ENCODE peak calls at places on chromosomes 6 and 20, in nine cellular contexts. One of them, this sample, is unnamed.

GRCh38 chr6:12474167-12475140 is 184.3 kb downstream of the EDN1 start:
- DNase-seq in neural progenitor cell: no peak
- DNase-seq in stimulated activated CD8-positive, alpha-beta memory T cell treated with anti-CD3 and anti-CD28 coated beads, Interleukin-4, amount 100 ng/mL, for 48 hours: no peak
- DNase-seq in activated naive CD4-positive, alpha-beta T cell: no peak
- DNase-seq in Karpas-422: no peak
- DNase-seq in kidney epithelial cell: no peak
- DNase-seq in progenitor cell of endocrine pancreas: no peak
- DNase-seq in choroid plexus epithelial cell: no peak
- DNase-seq in IMR-90: no peak
- DNase-seq in this sample: no peak

GRCh38 chr6:11586574-11586973 is 49.0 kb downstream of the TMEM170B start:
- DNase-seq in neural progenitor cell: peak; percentile 21
- DNase-seq in stimulated activated CD8-positive, alpha-beta memory T cell treated with anti-CD3 and anti-CD28 coated beads, Interleukin-4, amount 100 ng/mL, for 48 hours: no peak
- DNase-seq in activated naive CD4-positive, alpha-beta T cell: no peak
- DNase-seq in Karpas-422: no peak
- DNase-seq in kidney epithelial cell: peak; percentile 61
- DNase-seq in progenitor cell of endocrine pancreas: no peak
- DNase-seq in choroid plexus epithelial cell: peak; percentile 91
- DNase-seq in IMR-90: peak; percentile 94
- DNase-seq in this sample: no peak

GRCh38 chr6:92541457-92542060 is 877.8 kb downstream of the EPHA7 start:
- DNase-seq in neural progenitor cell: no peak
- DNase-seq in stimulated activated CD8-positive, alpha-beta memory T cell treated with anti-CD3 and anti-CD28 coated beads, Interleukin-4, amount 100 ng/mL, for 48 hours: no peak
- DNase-seq in activated naive CD4-positive, alpha-beta T cell: no peak
- DNase-seq in Karpas-422: no peak
- DNase-seq in kidney epithelial cell: peak; percentile 42
- DNase-seq in progenitor cell of endocrine pancreas: no peak
- DNase-seq in choroid plexus epithelial cell: peak; percentile 4
- DNase-seq in IMR-90: no peak
- DNase-seq in this sample: no peak

GRCh38 chr20:20333866-20334265 is 34.0 kb upstream of the INSM1 start:
- DNase-seq in neural progenitor cell: no peak
- DNase-seq in stimulated activated CD8-positive, alpha-beta memory T cell treated with anti-CD3 and anti-CD28 coated beads, Interleukin-4, amount 100 ng/mL, for 48 hours: no peak
- DNase-seq in activated naive CD4-positive, alpha-beta T cell: no peak
- DNase-seq in Karpas-422: peak; percentile 70
- DNase-seq in kidney epithelial cell: no peak
- DNase-seq in progenitor cell of endocrine pancreas: no peak
- DNase-seq in choroid plexus epithelial cell: no peak
- DNase-seq in IMR-90: no peak
- DNase-seq in this sample: no peak

GRCh38 chr6:39231844-39232243 is 2.6 kb upstream of the KCNK5 start:
- DNase-seq in neural progenitor cell: no peak
- DNase-seq in stimulated activated CD8-positive, alpha-beta memory T cell treated with anti-CD3 and anti-CD28 coated beads, Interleukin-4, amount 100 ng/mL, for 48 hours: no peak
- DNase-seq in activated naive CD4-positive, alpha-beta T cell: no peak
- DNase-seq in Karpas-422: no peak
- DNase-seq in kidney epithelial cell: no peak
- DNase-seq in progenitor cell of endocrine pancreas: no peak
- DNase-seq in choroid plexus epithelial cell: no peak
- DNase-seq in IMR-90: no peak
- DNase-seq in this sample: no peak

GRCh38 chr6:33104893-33105292 is 29.1 kb downstream of the HLA-DPB1 start:
- DNase-seq in neural progenitor cell: no peak
- DNase-seq in stimulated activated CD8-positive, alpha-beta memory T cell treated with anti-CD3 and anti-CD28 coated beads, Interleukin-4, amount 100 ng/mL, for 48 hours: no peak
- DNase-seq in activated naive CD4-positive, alpha-beta T cell: no peak
- DNase-seq in Karpas-422: no peak
- DNase-seq in kidney epithelial cell: no peak
- DNase-seq in progenitor cell of endocrine pancreas: no peak
- DNase-seq in choroid plexus epithelial cell: no peak
- DNase-seq in IMR-90: no peak
- DNase-seq in this sample: no peak

GRCh38 chr20:48722002-48722731 is 105.6 kb downstream of the PREX1 start:
- DNase-seq in neural progenitor cell: no peak
- DNase-seq in stimulated activated CD8-positive, alpha-beta memory T cell treated with anti-CD3 and anti-CD28 coated beads, Interleukin-4, amount 100 ng/mL, for 48 hours: no peak
- DNase-seq in activated naive CD4-positive, alpha-beta T cell: no peak
- DNase-seq in Karpas-422: no peak
- DNase-seq in kidney epithelial cell: peak; percentile 28
- DNase-seq in progenitor cell of endocrine pancreas: no peak
- DNase-seq in choroid plexus epithelial cell: peak; percentile 87
- DNase-seq in IMR-90: peak; percentile 32
- DNase-seq in this sample: no peak

GRCh38 chr6:39521826-39522377 is 199.4 kb upstream of the KCNK16 start:
- DNase-seq in neural progenitor cell: no peak
- DNase-seq in stimulated activated CD8-positive, alpha-beta memory T cell treated with anti-CD3 and anti-CD28 coated beads, Interleukin-4, amount 100 ng/mL, for 48 hours: no peak
- DNase-seq in activated naive CD4-positive, alpha-beta T cell: no peak
- DNase-seq in Karpas-422: no peak
- DNase-seq in kidney epithelial cell: no peak
- DNase-seq in progenitor cell of endocrine pancreas: no peak
- DNase-seq in choroid plexus epithelial cell: no peak
- DNase-seq in IMR-90: no peak
- DNase-seq in this sample: no peak

GRCh38 chr6:3335169-3335568 is 76.4 kb downstream of the PSMG4 start:
- DNase-seq in neural progenitor cell: no peak
- DNase-seq in stimulated activated CD8-positive, alpha-beta memory T cell treated with anti-CD3 and anti-CD28 coated beads, Interleukin-4, amount 100 ng/mL, for 48 hours: no peak
- DNase-seq in activated naive CD4-positive, alpha-beta T cell: no peak
- DNase-seq in Karpas-422: no peak
- DNase-seq in kidney epithelial cell: no peak
- DNase-seq in progenitor cell of endocrine pancreas: no peak
- DNase-seq in choroid plexus epithelial cell: no peak
- DNase-seq in IMR-90: no peak
- DNase-seq in this sample: no peak

GRCh38 chr6:80547827-80548226 is 441.4 kb downstream of the BCKDHB start:
- DNase-seq in neural progenitor cell: no peak
- DNase-seq in stimulated activated CD8-positive, alpha-beta memory T cell treated with anti-CD3 and anti-CD28 coated beads, Interleukin-4, amount 100 ng/mL, for 48 hours: no peak
- DNase-seq in activated naive CD4-positive, alpha-beta T cell: no peak
- DNase-seq in Karpas-422: no peak
- DNase-seq in kidney epithelial cell: peak; percentile 44
- DNase-seq in progenitor cell of endocrine pancreas: no peak
- DNase-seq in choroid plexus epithelial cell: peak; percentile 90
- DNase-seq in IMR-90: peak; percentile 94
- DNase-seq in this sample: no peak

GRCh38 chr20:32036716-32037355 is 15.2 kb upstream of the HCK start:
- DNase-seq in neural progenitor cell: no peak
- DNase-seq in stimulated activated CD8-positive, alpha-beta memory T cell treated with anti-CD3 and anti-CD28 coated beads, Interleukin-4, amount 100 ng/mL, for 48 hours: no peak
- DNase-seq in activated naive CD4-positive, alpha-beta T cell: no peak
- DNase-seq in Karpas-422: peak; percentile 71
- DNase-seq in kidney epithelial cell: no peak
- DNase-seq in progenitor cell of endocrine pancreas: no peak
- DNase-seq in choroid plexus epithelial cell: peak; percentile 34
- DNase-seq in IMR-90: peak; percentile 47
- DNase-seq in this sample: no peak

GRCh38 chr6:161890133-161890833 is 616.4 kb upstream of the AGPAT4 start:
- DNase-seq in neural progenitor cell: no peak
- DNase-seq in stimulated activated CD8-positive, alpha-beta memory T cell treated with anti-CD3 and anti-CD28 coated beads, Interleukin-4, amount 100 ng/mL, for 48 hours: no peak
- DNase-seq in activated naive CD4-positive, alpha-beta T cell: no peak
- DNase-seq in Karpas-422: no peak
- DNase-seq in kidney epithelial cell: no peak
- DNase-seq in progenitor cell of endocrine pancreas: no peak
- DNase-seq in choroid plexus epithelial cell: no peak
- DNase-seq in IMR-90: no peak
- DNase-seq in this sample: no peak

GRCh38 chr6:15504040-15504491 is 158.8 kb downstream of the DTNBP1 start:
- DNase-seq in neural progenitor cell: peak; percentile 25
- DNase-seq in stimulated activated CD8-positive, alpha-beta memory T cell treated with anti-CD3 and anti-CD28 coated beads, Interleukin-4, amount 100 ng/mL, for 48 hours: no peak
- DNase-seq in activated naive CD4-positive, alpha-beta T cell: no peak
- DNase-seq in Karpas-422: no peak
- DNase-seq in kidney epithelial cell: no peak
- DNase-seq in progenitor cell of endocrine pancreas: no peak
- DNase-seq in choroid plexus epithelial cell: peak; percentile 72
- DNase-seq in IMR-90: no peak
- DNase-seq in this sample: no peak

GRCh38 chr20:57282691-57283361 is 16.4 kb upstream of the BMP7 start:
- DNase-seq in neural progenitor cell: peak; percentile 66
- DNase-seq in stimulated activated CD8-positive, alpha-beta memory T cell treated with anti-CD3 and anti-CD28 coated beads, Interleukin-4, amount 100 ng/mL, for 48 hours: no peak
- DNase-seq in activated naive CD4-positive, alpha-beta T cell: no peak
- DNase-seq in Karpas-422: no peak
- DNase-seq in kidney epithelial cell: no peak
- DNase-seq in progenitor cell of endocrine pancreas: no peak
- DNase-seq in choroid plexus epithelial cell: no peak
- DNase-seq in IMR-90: no peak
- DNase-seq in this sample: peak; percentile 38

GRCh38 chr6:85449388-85449817 is 480 bp upstream of the NT5E start:
- DNase-seq in neural progenitor cell: peak; percentile 56
- DNase-seq in stimulated activated CD8-positive, alpha-beta memory T cell treated with anti-CD3 and anti-CD28 coated beads, Interleukin-4, amount 100 ng/mL, for 48 hours: peak; percentile 69
- DNase-seq in activated naive CD4-positive, alpha-beta T cell: no peak
- DNase-seq in Karpas-422: no peak
- DNase-seq in kidney epithelial cell: no peak
- DNase-seq in progenitor cell of endocrine pancreas: no peak
- DNase-seq in choroid plexus epithelial cell: peak; percentile 89
- DNase-seq in IMR-90: peak; percentile 85
- DNase-seq in this sample: peak; percentile 18

GRCh38 chr20:3673551-3674070 is 8.2 kb downstream of the ADAM33 start:
- DNase-seq in neural progenitor cell: no peak
- DNase-seq in stimulated activated CD8-positive, alpha-beta memory T cell treated with anti-CD3 and anti-CD28 coated beads, Interleukin-4, amount 100 ng/mL, for 48 hours: no peak
- DNase-seq in activated naive CD4-positive, alpha-beta T cell: no peak
- DNase-seq in Karpas-422: no peak
- DNase-seq in kidney epithelial cell: no peak
- DNase-seq in progenitor cell of endocrine pancreas: no peak
- DNase-seq in choroid plexus epithelial cell: no peak
- DNase-seq in IMR-90: no peak
- DNase-seq in this sample: no peak

GRCh38 chr6:121436172-121436965 is 923 bp downstream of the GJA1 start:
- DNase-seq in neural progenitor cell: peak; percentile 11
- DNase-seq in stimulated activated CD8-positive, alpha-beta memory T cell treated with anti-CD3 and anti-CD28 coated beads, Interleukin-4, amount 100 ng/mL, for 48 hours: no peak
- DNase-seq in activated naive CD4-positive, alpha-beta T cell: no peak
- DNase-seq in Karpas-422: no peak
- DNase-seq in kidney epithelial cell: no peak
- DNase-seq in progenitor cell of endocrine pancreas: no peak
- DNase-seq in choroid plexus epithelial cell: no peak
- DNase-seq in IMR-90: no peak
- DNase-seq in this sample: no peak

GRCh38 chr6:168451805-168452204 is 10.8 kb downstream of the SMOC2 start:
- DNase-seq in neural progenitor cell: peak; percentile 50
- DNase-seq in stimulated activated CD8-positive, alpha-beta memory T cell treated with anti-CD3 and anti-CD28 coated beads, Interleukin-4, amount 100 ng/mL, for 48 hours: no peak
- DNase-seq in activated naive CD4-positive, alpha-beta T cell: no peak
- DNase-seq in Karpas-422: peak; percentile 38
- DNase-seq in kidney epithelial cell: no peak
- DNase-seq in progenitor cell of endocrine pancreas: no peak
- DNase-seq in choroid plexus epithelial cell: no peak
- DNase-seq in IMR-90: no peak
- DNase-seq in this sample: no peak

GRCh38 chr6:69233195-69233524 is 563.6 kb downstream of the LMBRD1 start:
- DNase-seq in neural progenitor cell: peak; percentile 42
- DNase-seq in stimulated activated CD8-positive, alpha-beta memory T cell treated with anti-CD3 and anti-CD28 coated beads, Interleukin-4, amount 100 ng/mL, for 48 hours: no peak
- DNase-seq in activated naive CD4-positive, alpha-beta T cell: no peak
- DNase-seq in Karpas-422: no peak
- DNase-seq in kidney epithelial cell: no peak
- DNase-seq in progenitor cell of endocrine pancreas: no peak
- DNase-seq in choroid plexus epithelial cell: no peak
- DNase-seq in IMR-90: no peak
- DNase-seq in this sample: no peak

GRCh38 chr6:168037856-168038255 is 40.4 kb downstream of the KIF25 start:
- DNase-seq in neural progenitor cell: no peak
- DNase-seq in stimulated activated CD8-positive, alpha-beta memory T cell treated with anti-CD3 and anti-CD28 coated beads, Interleukin-4, amount 100 ng/mL, for 48 hours: no peak
- DNase-seq in activated naive CD4-positive, alpha-beta T cell: no peak
- DNase-seq in Karpas-422: no peak
- DNase-seq in kidney epithelial cell: no peak
- DNase-seq in progenitor cell of endocrine pancreas: no peak
- DNase-seq in choroid plexus epithelial cell: no peak
- DNase-seq in IMR-90: no peak
- DNase-seq in this sample: no peak

GRCh38 chr6:113995632-113996031 is 24.7 kb upstream of the HDAC2 start:
- DNase-seq in neural progenitor cell: peak; percentile 9
- DNase-seq in stimulated activated CD8-positive, alpha-beta memory T cell treated with anti-CD3 and anti-CD28 coated beads, Interleukin-4, amount 100 ng/mL, for 48 hours: no peak
- DNase-seq in activated naive CD4-positive, alpha-beta T cell: no peak
- DNase-seq in Karpas-422: no peak
- DNase-seq in kidney epithelial cell: peak; percentile 87
- DNase-seq in progenitor cell of endocrine pancreas: no peak
- DNase-seq in choroid plexus epithelial cell: peak; percentile 96
- DNase-seq in IMR-90: peak; percentile 98
- DNase-seq in this sample: peak; percentile 31

GRCh38 chr20:22719250-22719649 is 134.9 kb upstream of the FOXA2 start:
- DNase-seq in neural progenitor cell: no peak
- DNase-seq in stimulated activated CD8-positive, alpha-beta memory T cell treated with anti-CD3 and anti-CD28 coated beads, Interleukin-4, amount 100 ng/mL, for 48 hours: no peak
- DNase-seq in activated naive CD4-positive, alpha-beta T cell: no peak
- DNase-seq in Karpas-422: no peak
- DNase-seq in kidney epithelial cell: no peak
- DNase-seq in progenitor cell of endocrine pancreas: no peak
- DNase-seq in choroid plexus epithelial cell: no peak
- DNase-seq in IMR-90: no peak
- DNase-seq in this sample: no peak

GRCh38 chr6:1771324-1771723 is 161.6 kb downstream of the FOXC1 start:
- DNase-seq in neural progenitor cell: no peak
- DNase-seq in stimulated activated CD8-positive, alpha-beta memory T cell treated with anti-CD3 and anti-CD28 coated beads, Interleukin-4, amount 100 ng/mL, for 48 hours: peak; percentile 64
- DNase-seq in activated naive CD4-positive, alpha-beta T cell: no peak
- DNase-seq in Karpas-422: no peak
- DNase-seq in kidney epithelial cell: no peak
- DNase-seq in progenitor cell of endocrine pancreas: no peak
- DNase-seq in choroid plexus epithelial cell: no peak
- DNase-seq in IMR-90: peak; percentile 44
- DNase-seq in this sample: no peak

GRCh38 chr6:90238663-90239542 is 57.7 kb downstream of the BACH2 start:
- DNase-seq in neural progenitor cell: no peak
- DNase-seq in stimulated activated CD8-positive, alpha-beta memory T cell treated with anti-CD3 and anti-CD28 coated beads, Interleukin-4, amount 100 ng/mL, for 48 hours: peak; percentile 22
- DNase-seq in activated naive CD4-positive, alpha-beta T cell: no peak
- DNase-seq in Karpas-422: no peak
- DNase-seq in kidney epithelial cell: no peak
- DNase-seq in progenitor cell of endocrine pancreas: no peak
- DNase-seq in choroid plexus epithelial cell: no peak
- DNase-seq in IMR-90: no peak
- DNase-seq in this sample: no peak

GRCh38 chr6:84653027-84653551 is 111.3 kb downstream of the TBX18 start:
- DNase-seq in neural progenitor cell: no peak
- DNase-seq in stimulated activated CD8-positive, alpha-beta memory T cell treated with anti-CD3 and anti-CD28 coated beads, Interleukin-4, amount 100 ng/mL, for 48 hours: no peak
- DNase-seq in activated naive CD4-positive, alpha-beta T cell: no peak
- DNase-seq in Karpas-422: no peak
- DNase-seq in kidney epithelial cell: no peak
- DNase-seq in progenitor cell of endocrine pancreas: no peak
- DNase-seq in choroid plexus epithelial cell: no peak
- DNase-seq in IMR-90: no peak
- DNase-seq in this sample: no peak

GRCh38 chr20:57398901-57399535 is 7.8 kb downstream of the RBM38 start:
- DNase-seq in neural progenitor cell: peak; percentile 58
- DNase-seq in stimulated activated CD8-positive, alpha-beta memory T cell treated with anti-CD3 and anti-CD28 coated beads, Interleukin-4, amount 100 ng/mL, for 48 hours: no peak
- DNase-seq in activated naive CD4-positive, alpha-beta T cell: no peak
- DNase-seq in Karpas-422: peak; percentile 61
- DNase-seq in kidney epithelial cell: no peak
- DNase-seq in progenitor cell of endocrine pancreas: no peak
- DNase-seq in choroid plexus epithelial cell: no peak
- DNase-seq in IMR-90: no peak
- DNase-seq in this sample: no peak

GRCh38 chr6:106747139-106747538 is 117.8 kb downstream of the QRSL1 start:
- DNase-seq in neural progenitor cell: no peak
- DNase-seq in stimulated activated CD8-positive, alpha-beta memory T cell treated with anti-CD3 and anti-CD28 coated beads, Interleukin-4, amount 100 ng/mL, for 48 hours: no peak
- DNase-seq in activated naive CD4-positive, alpha-beta T cell: no peak
- DNase-seq in Karpas-422: peak; percentile 55
- DNase-seq in kidney epithelial cell: no peak
- DNase-seq in progenitor cell of endocrine pancreas: no peak
- DNase-seq in choroid plexus epithelial cell: no peak
- DNase-seq in IMR-90: no peak
- DNase-seq in this sample: no peak

GRCh38 chr6:139230421-139230840 is 61.4 kb downstream of the TXLNB start:
- DNase-seq in neural progenitor cell: peak; percentile 63
- DNase-seq in stimulated activated CD8-positive, alpha-beta memory T cell treated with anti-CD3 and anti-CD28 coated beads, Interleukin-4, amount 100 ng/mL, for 48 hours: no peak
- DNase-seq in activated naive CD4-positive, alpha-beta T cell: no peak
- DNase-seq in Karpas-422: peak; percentile 89
- DNase-seq in kidney epithelial cell: no peak
- DNase-seq in progenitor cell of endocrine pancreas: no peak
- DNase-seq in choroid plexus epithelial cell: peak; percentile 70
- DNase-seq in IMR-90: peak; percentile 46
- DNase-seq in this sample: no peak

GRCh38 chr20:53971096-53971683 is 99.2 kb downstream of the BCAS1 start:
- DNase-seq in neural progenitor cell: no peak
- DNase-seq in stimulated activated CD8-positive, alpha-beta memory T cell treated with anti-CD3 and anti-CD28 coated beads, Interleukin-4, amount 100 ng/mL, for 48 hours: no peak
- DNase-seq in activated naive CD4-positive, alpha-beta T cell: no peak
- DNase-seq in Karpas-422: no peak
- DNase-seq in kidney epithelial cell: no peak
- DNase-seq in progenitor cell of endocrine pancreas: no peak
- DNase-seq in choroid plexus epithelial cell: no peak
- DNase-seq in IMR-90: no peak
- DNase-seq in this sample: no peak